ENCODE peak calls at places on chromosomes 1 and 21, in five cellular contexts. B, M, H, K and W are unnamed samples.
A peak's percentile ranks its signal among the peaks of the same experiment; 100 is the strongest.

GRCh38 chr1:114353233-114353632 is 157.8 kb downstream of the TRIM33 start:
- DNase-seq in H (no peak), M (no peak), B (peak; percentile 84), K (peak; percentile 30), W (no peak)

GRCh38 chr21:46122241-46122671 is 24.3 kb downstream of the COL6A2 start:
- DNase-seq in K (no peak), M (no peak), B (peak; percentile 66), H (no peak), W (no peak)

GRCh38 chr21:39788383-39788782 is 43.4 kb downstream of the IGSF5 start:
- DNase-seq in B (peak; percentile 82), M (no peak), K (no peak), H (no peak), W (no peak)

GRCh38 chr1:47976728-47977127 is 20.5 kb downstream of the TRABD2B start:
- DNase-seq in K (no peak), B (no peak), M (no peak), H (no peak), W (no peak)

GRCh38 chr21:44893948-44894656 is 20.6 kb upstream of the PTTG1IP start:
- DNase-seq in B (no peak), H (no peak), K (no peak), M (no peak), W (no peak)

GRCh38 chr1:24318988-24319863 is at the start of gene GRHL3:
- DNase-seq in K (no peak), B (no peak), M (peak; percentile 39), H (no peak), W (no peak)

GRCh38 chr1:183995322-183996035 is 42.0 kb downstream of the COLGALT2 start:
- DNase-seq in K (no peak), H (no peak), M (no peak), B (no peak), W (no peak)

GRCh38 chr1:203351037-203351625 is at the start of gene FMOD:
- DNase-seq in B (peak; percentile 93), K (no peak), H (no peak), M (no peak), W (peak; percentile 41)

GRCh38 chr1:214967865-214968575 is 114.5 kb upstream of the KCNK2 start:
- DNase-seq in B (no peak), K (no peak), H (no peak), M (no peak), W (no peak)

GRCh38 chr1:199123615-199124014 is 484.8 kb downstream of the PTPRC start:
- DNase-seq in K (peak; percentile 74), M (no peak), H (no peak), B (no peak), W (no peak)

GRCh38 chr1:156963621-156964020 is 43.2 kb downstream of the LRRC71 start:
- DNase-seq in K (no peak), B (no peak), H (peak; percentile 44), M (no peak), W (no peak)

GRCh38 chr1:185570962-185571361 is 163.2 kb upstream of the HMCN1 start:
- DNase-seq in K (no peak), H (no peak), B (no peak), M (no peak), W (no peak)

GRCh38 chr1:8239039-8239305 is 78.9 kb upstream of the SLC45A1 start:
- DNase-seq in M (no peak), H (no peak), B (peak; percentile 77), K (no peak), W (no peak)

GRCh38 chr1:156076609-156077429 is 5.4 kb downstream of the MEX3A start:
- DNase-seq in B (no peak), H (no peak), K (no peak), M (peak; percentile 59), W (peak; percentile 83)

GRCh38 chr1:234613992-234614584 is 4.1 kb upstream of the IRF2BP2 start:
- DNase-seq in K (no peak), M (no peak), B (no peak), H (no peak), W (no peak)

GRCh38 chr1:173409613-173410012 is 67.5 kb upstream of the PRDX6 start:
- DNase-seq in H (no peak), K (no peak), B (no peak), M (no peak), W (no peak)

GRCh38 chr1:226052061-226052460 is 10.5 kb upstream of the H3-3A start:
- DNase-seq in M (no peak), B (no peak), H (no peak), K (no peak), W (no peak)

GRCh38 chr1:234969630-234970370 is 158.8 kb downstream of the TOMM20 start:
- DNase-seq in M (no peak), K (peak; percentile 88), B (no peak), H (no peak), W (no peak)

GRCh38 chr1:151242442-151242841 is 12.1 kb upstream of the PSMD4 start:
- DNase-seq in B (no peak), M (no peak), K (no peak), H (no peak), W (no peak)

GRCh38 chr21:33721081-33721480 is 78.8 kb downstream of the ITSN1 start:
- DNase-seq in H (no peak), M (no peak), B (no peak), K (no peak), W (no peak)

GRCh38 chr1:63877816-63878215 is 104.0 kb downstream of the ROR1 start:
- DNase-seq in M (no peak), B (no peak), H (no peak), K (no peak), W (no peak)

GRCh38 chr1:81756872-81757271 is 43.9 kb upstream of the ADGRL2 start:
- DNase-seq in K (no peak), B (no peak), H (no peak), M (no peak), W (no peak)

GRCh38 chr1:112618114-112618720 is 724 bp downstream of the ST7L start:
- DNase-seq in B (no peak), M (peak; percentile 45), K (no peak), H (no peak), W (peak; percentile 34)

GRCh38 chr1:40532844-40533424 is 1.5 kb downstream of the ZNF684 start:
- DNase-seq in M (peak; percentile 52), K (no peak), H (no peak), B (no peak), W (peak; percentile 48)

GRCh38 chr1:248144513-248145198 is at the start of gene OR2M5:
- DNase-seq in K (no peak), B (no peak), H (no peak), M (no peak), W (no peak)

GRCh38 chr1:197924516-197925123 is 7.4 kb downstream of the LHX9 start:
- DNase-seq in B (no peak), K (peak; percentile 16), M (peak; percentile 59), H (no peak), W (no peak)

GRCh38 chr1:247905899-247906503 is 10.6 kb downstream of the OR2W3 start:
- DNase-seq in B (no peak), H (no peak), M (no peak), K (no peak), W (no peak)

GRCh38 chr1:11674488-11674887 is 6.5 kb downstream of the MAD2L2 start:
- DNase-seq in K (no peak), H (no peak), M (no peak), B (no peak), W (no peak)

GRCh38 chr1:227885648-227886502 is 61.9 kb downstream of the WNT9A start:
- DNase-seq in K (no peak), B (peak; percentile 72), H (peak; percentile 34), M (no peak), W (no peak)

DNA sequence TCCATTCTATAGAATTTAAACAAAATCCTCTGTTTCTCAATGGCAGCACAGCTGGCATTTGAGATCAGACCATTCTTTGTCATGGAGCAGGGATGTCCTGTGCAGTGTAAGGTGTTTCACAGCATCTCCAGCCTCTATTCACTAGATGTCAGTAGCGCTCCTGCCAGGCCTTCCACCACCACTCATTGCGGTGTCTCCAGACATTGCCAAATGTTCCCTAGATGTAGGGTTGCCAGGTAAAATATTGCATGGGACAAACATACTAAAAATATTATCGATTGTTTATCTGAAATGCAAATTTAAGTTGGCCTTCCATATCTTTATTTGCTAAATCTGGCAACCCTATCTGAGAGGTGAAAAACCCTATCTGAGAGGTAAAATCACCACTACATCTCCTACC is 11.7 kb downstream of the ITLN2 start:
- DNase-seq in B (no peak), H (no peak), M (no peak), K (no peak), W (no peak)
- TF ChIP-seq CTCF in B (no peak), H (no peak), M (peak; percentile 30), K (peak; percentile 26), W (no peak)

DNA sequence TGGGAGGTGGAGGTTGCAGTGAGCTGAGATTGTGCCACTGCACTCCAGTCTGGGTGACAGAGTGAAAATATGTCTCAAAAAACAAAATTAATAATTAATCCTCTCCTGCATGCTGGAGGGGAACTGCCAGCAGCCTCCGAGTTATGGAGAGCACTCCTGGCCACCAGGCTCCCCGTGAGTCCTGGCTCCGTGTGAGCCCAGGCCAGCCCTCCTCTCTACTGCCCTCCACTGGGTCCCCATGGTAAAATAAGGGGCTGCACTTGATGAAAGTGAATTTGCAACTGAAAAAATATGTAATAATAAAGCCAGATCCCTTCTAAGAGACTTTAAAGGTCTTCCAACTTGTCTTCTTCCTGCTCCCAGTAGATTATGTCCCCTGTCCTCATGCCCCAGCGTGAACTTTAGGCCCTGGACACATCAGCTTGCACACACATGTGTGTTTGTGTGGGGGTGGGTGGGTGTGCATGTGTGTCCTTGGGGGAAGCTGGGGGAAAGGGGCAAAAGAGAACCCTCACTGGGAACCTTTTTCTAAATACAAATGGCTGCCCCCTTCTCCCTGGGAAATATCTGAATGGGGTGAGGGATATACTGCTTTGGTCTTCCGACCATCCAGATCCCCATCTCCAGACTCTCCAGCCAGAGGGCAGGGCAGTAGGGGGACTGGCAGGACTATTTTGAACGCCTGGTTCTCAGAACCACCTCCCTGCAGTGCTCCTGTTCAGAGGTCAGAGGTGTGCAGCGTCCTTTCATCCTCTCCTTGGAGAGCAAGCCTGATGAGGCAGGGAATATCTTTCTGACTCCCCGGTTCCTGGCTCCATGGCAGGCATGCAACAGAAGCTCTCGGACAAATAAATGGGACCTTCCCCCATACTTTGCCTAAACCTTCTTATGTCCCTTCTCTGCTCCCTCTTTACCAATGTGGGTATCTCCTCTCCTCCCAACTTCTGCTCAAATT is 26.2 kb downstream of the NEK2 start:
- DNase-seq in H (no peak), M (peak; percentile 67), K (no peak), B (no peak), W (peak; percentile 74)
- TF ChIP-seq CTCF in H (no peak), M (peak; percentile 68), K (peak; percentile 62), B (peak; percentile 74), W (peak; percentile 47)

DNA sequence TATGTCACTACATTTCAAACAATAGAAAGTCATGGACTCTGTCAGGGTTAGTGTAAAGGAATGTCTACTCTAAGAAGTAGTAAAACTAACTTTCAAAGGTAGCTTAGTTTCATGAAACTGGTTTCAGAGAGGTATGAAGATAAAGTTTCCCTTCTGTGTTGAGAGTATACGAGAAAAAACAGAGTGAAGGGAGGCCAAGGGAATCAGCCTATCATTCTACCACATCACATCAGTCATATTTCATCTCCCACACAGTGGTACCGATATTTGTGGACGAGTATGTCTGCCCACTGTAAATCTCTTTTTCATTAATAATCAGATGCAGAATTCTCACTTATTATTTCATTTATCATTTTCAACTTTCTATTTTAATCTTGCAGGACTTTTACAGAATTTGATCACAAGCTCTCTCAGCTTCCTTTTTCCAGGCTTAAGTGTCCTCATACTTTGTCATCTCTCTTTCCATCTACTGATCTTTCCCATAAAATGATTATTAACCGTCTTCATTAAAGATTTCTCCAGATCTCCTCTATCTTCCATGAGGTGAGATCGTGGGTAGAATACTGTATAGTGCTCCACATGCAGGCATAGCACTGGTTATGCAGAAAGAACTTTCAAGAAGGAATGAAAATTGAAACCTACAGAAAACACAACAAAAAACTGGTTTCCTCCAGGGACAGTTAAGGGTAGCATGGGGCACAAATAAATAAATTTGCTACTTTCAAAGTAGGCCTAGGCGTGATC is 11.5 kb upstream of the IFI16 start:
- DNase-seq in B (no peak), H (no peak), M (no peak), K (no peak), W (no peak)
- TF ChIP-seq CTCF in B (no peak), H (no peak), M (no peak), K (no peak), W (no peak)

GRCh38 chr1:106217765-106218164 is 838.7 kb upstream of the PRMT6 start:
- DNase-seq in M (no peak), K (no peak), H (no peak), B (no peak), W (no peak)
- TF ChIP-seq CTCF in M (no peak), K (no peak), H (no peak), B (no peak), W (no peak)